ENCODE peak calls at places on chromosome 15, in seven cellular contexts. Z, W, X, E, D, R and Y are unnamed samples.

GRCh38 chr15:79311901-79312553 is 1.1 kb downstream of the TMED3 start:
- DNase-seq in Z (no peak), W (no peak), X (no peak), E (no peak), D (no peak), R (no peak), Y (no peak)

GRCh38 chr15:66798426-66799061 is 96.5 kb downstream of the SMAD6 start:
- DNase-seq in Z (no peak), W (no peak), X (peak), E (no peak), D (no peak), R (no peak), Y (peak)

GRCh38 chr15:23065836-23066235 is 26.5 kb upstream of the TUBGCP5 start:
- DNase-seq in Z (no peak), W (no peak), X (no peak), E (no peak), D (no peak), R (no peak), Y (no peak)

GRCh38 chr15:91897585-91898372 is 44.3 kb downstream of the SLCO3A1 start:
- DNase-seq in Z (no peak), W (no peak), X (no peak), E (no peak), D (peak), R (no peak), Y (no peak)

GRCh38 chr15:72162569-72162968 is 35.0 kb downstream of the GRAMD2A start:
- DNase-seq in Z (no peak), W (no peak), X (no peak), E (no peak), D (no peak), R (no peak), Y (no peak)

GRCh38 chr15:70766597-70766996 is 3.2 kb upstream of the UACA start:
- DNase-seq in Z (no peak), W (no peak), X (no peak), E (no peak), D (no peak), R (no peak), Y (peak)

GRCh38 chr15:70493376-70493775 is 270.0 kb downstream of the UACA start:
- DNase-seq in Z (no peak), W (no peak), X (no peak), E (no peak), D (no peak), R (no peak), Y (no peak)

GRCh38 chr15:90191795-90192494 is 9.2 kb upstream of the SEMA4B start:
- DNase-seq in Z (peak), W (peak), X (no peak), E (peak), D (no peak), R (no peak), Y (no peak)

GRCh38 chr15:57694264-57694663 is 12.2 kb upstream of the POLR2M start:
- DNase-seq in Z (no peak), W (no peak), X (peak), E (no peak), D (no peak), R (no peak), Y (no peak)

GRCh38 chr15:69730281-69731235 is 277.9 kb downstream of the RPLP1 start:
- DNase-seq in Z (no peak), W (no peak), X (no peak), E (no peak), D (no peak), R (no peak), Y (peak)

GRCh38 chr15:58431221-58432149 is at the start of gene LIPC:
- DNase-seq in Z (no peak), W (no peak), X (no peak), E (no peak), D (no peak), R (no peak), Y (no peak)

GRCh38 chr15:69719527-69719926 is 266.9 kb downstream of the RPLP1 start:
- DNase-seq in Z (no peak), W (no peak), X (no peak), E (peak), D (no peak), R (peak), Y (peak)

GRCh38 chr15:28977377-28978010 is 91.7 kb downstream of the APBA2 start:
- DNase-seq in Z (no peak), W (peak), X (peak), E (no peak), D (no peak), R (no peak), Y (peak)

GRCh38 chr15:23857028-23857641 is 170.0 kb upstream of the NDN start:
- DNase-seq in Z (no peak), W (peak), X (no peak), E (peak), D (peak), R (peak), Y (peak)

GRCh38 chr15:64912379-64912778 is 677 bp downstream of the ANKDD1A start:
- DNase-seq in Z (no peak), W (no peak), X (no peak), E (no peak), D (no peak), R (no peak), Y (no peak)

GRCh38 chr15:72306211-72306785 is 13.7 kb downstream of the CELF6 start:
- DNase-seq in Z (no peak), W (peak), X (no peak), E (peak), D (no peak), R (peak), Y (no peak)

GRCh38 chr15:70415330-70415884 is 317.7 kb upstream of the TLE3 start:
- DNase-seq in Z (no peak), W (no peak), X (no peak), E (no peak), D (no peak), R (no peak), Y (no peak)

GRCh38 chr15:97517726-97518125 is 442.8 kb upstream of the ARRDC4 start:
- DNase-seq in Z (no peak), W (no peak), X (no peak), E (no peak), D (no peak), R (no peak), Y (peak)

GRCh38 chr15:35874260-35874905 is 328.4 kb upstream of the DPH6 start:
- DNase-seq in Z (no peak), W (peak), X (peak), E (peak), D (no peak), R (no peak), Y (peak)

GRCh38 chr15:41332788-41333527 is at the start of gene NUSAP1:
- DNase-seq in Z (no peak), W (no peak), X (no peak), E (peak), D (no peak), R (peak), Y (no peak)

GRCh38 chr15:60535743-60536142 is 56.8 kb upstream of the ICE2 start:
- DNase-seq in Z (no peak), W (no peak), X (no peak), E (no peak), D (no peak), R (no peak), Y (no peak)

GRCh38 chr15:63013052-63013808 is 29.3 kb upstream of the TPM1 start:
- DNase-seq in Z (no peak), W (no peak), X (no peak), E (no peak), D (no peak), R (no peak), Y (no peak)

GRCh38 chr15:20340931-20341661 is 200.5 kb downstream of the GOLGA6L6 start:
- DNase-seq in Z (no peak), W (no peak), X (no peak), E (no peak), D (peak), R (no peak), Y (peak)

GRCh38 chr15:66195621-66196230 is 57.8 kb downstream of the MEGF11 start:
- DNase-seq in Z (no peak), W (no peak), X (no peak), E (no peak), D (no peak), R (no peak), Y (no peak)

GRCh38 chr15:68997050-68997449 is 17.4 kb upstream of the NOX5 start:
- DNase-seq in Z (no peak), W (no peak), X (no peak), E (no peak), D (no peak), R (no peak), Y (no peak)